ENCODE peak calls at places on chromosomes 3 and 15, in nine cellular contexts. K is body of pancreas, B is Peyer's patch, M is heart left ventricle, V is right lobe of liver, Y is ovary, H is upper lobe of left lung, R is transverse colon, N is endothelial cell of umbilical vein. G is an unnamed sample.

GRCh38 chr15:101084801-101085200 is 165.6 kb downstream of the LRRK1 start:
- DNase-seq in M (no peak), V (no peak), K (no peak), R (no peak), Y (peak), B (no peak), N (no peak), H (no peak), G (no peak)

GRCh38 chr15:80151148-80151547 is 1.7 kb upstream of the FAH start:
- DNase-seq in H (no peak), M (no peak), Y (no peak), V (no peak), N (no peak), R (no peak), B (no peak), K (no peak), G (peak)

GRCh38 chr3:133717424-133717823 is 28.8 kb upstream of the TF start:
- DNase-seq in H (no peak), B (no peak), K (no peak), Y (no peak), M (no peak), V (no peak), R (no peak), N (no peak), G (no peak)

GRCh38 chr3:133463441-133463860 is 63.6 kb downstream of the BFSP2 start:
- DNase-seq in H (no peak), Y (no peak), R (no peak), V (no peak), N (no peak), K (no peak), B (no peak), M (no peak), G (no peak)

GRCh38 chr3:31979006-31979697 is 1.9 kb downstream of the OSBPL10 start:
- DNase-seq in R (no peak), H (no peak), N (peak), M (no peak), B (no peak), K (no peak), Y (no peak), V (no peak), G (no peak)

GRCh38 chr3:27573780-27574437 is 89.7 kb upstream of the SLC4A7 start:
- DNase-seq in Y (no peak), V (no peak), B (no peak), H (no peak), K (no peak), N (no peak), R (no peak), M (no peak), G (no peak)

GRCh38 chr15:37517506-37517905 is 416.9 kb upstream of the TMCO5A start:
- DNase-seq in Y (no peak), M (no peak), V (no peak), B (no peak), N (no peak), H (no peak), R (no peak), K (no peak), G (no peak)

GRCh38 chr15:73317651-73318462 is 50.9 kb downstream of the HCN4 start:
- DNase-seq in Y (peak), N (no peak), K (no peak), H (no peak), R (no peak), M (no peak), V (peak), B (no peak), G (no peak)

GRCh38 chr3:13221491-13221890 is 148.3 kb upstream of the IQSEC1 start:
- DNase-seq in B (no peak), N (no peak), Y (no peak), K (no peak), H (peak), M (no peak), V (no peak), R (no peak), G (no peak)

GRCh38 chr3:128367221-128367620 is 99.5 kb downstream of the DNAJB8 start:
- DNase-seq in Y (no peak), N (no peak), M (no peak), R (no peak), H (no peak), B (no peak), K (no peak), V (no peak), G (no peak)

GRCh38 chr3:20669675-20670074 is 483.7 kb upstream of the SGO1 start:
- DNase-seq in K (no peak), B (no peak), Y (no peak), M (no peak), V (no peak), N (no peak), R (no peak), H (no peak), G (no peak)

GRCh38 chr15:88697276-88697675 is 58.5 kb downstream of the ISG20 start:
- DNase-seq in H (no peak), B (no peak), Y (no peak), N (no peak), V (no peak), M (no peak), R (no peak), K (no peak), G (no peak)

DNA sequence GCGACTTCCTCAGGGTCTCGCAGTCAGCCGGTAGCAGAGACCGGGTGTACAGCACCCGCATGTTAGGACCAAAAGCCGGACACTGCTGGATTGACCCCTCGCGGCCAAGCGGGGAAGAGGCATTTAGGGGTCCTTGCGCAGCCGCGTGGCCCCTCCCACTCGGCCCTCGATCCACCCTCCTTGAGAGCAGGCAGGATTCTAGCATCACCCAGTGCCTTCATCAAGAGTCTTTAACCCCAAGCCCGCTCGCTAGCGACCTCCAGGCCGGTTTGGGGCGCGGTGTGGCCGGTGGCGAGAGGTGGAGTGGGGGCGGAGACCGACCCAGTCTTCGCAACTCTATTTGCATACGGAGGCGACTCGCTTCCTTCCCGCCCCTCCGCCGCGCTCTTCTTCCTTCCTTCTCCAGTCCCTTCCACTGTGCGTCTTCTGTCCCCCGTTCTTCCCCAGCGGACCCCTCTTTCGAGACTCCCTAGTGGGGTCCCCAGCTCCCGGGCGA is at the start of gene ST6GAL1:
- DNase-seq in K (peak), H (peak), M (peak), Y (peak), N (peak), B (peak), R (peak), V (peak), G (peak)
- TF ChIP-seq POLR2A in K (no peak), H (no peak), M (no peak), Y (no peak), N (peak), B (no peak), R (peak), V (no peak), G (no peak)

GRCh38 chr3:61932499-61932898 is 371.1 kb downstream of the PTPRG start:
- DNase-seq in N (no peak), H (no peak), K (no peak), M (no peak), Y (no peak), V (no peak), B (no peak), R (no peak), G (no peak)
- TF ChIP-seq CTCF in N (no peak), H (no peak), K (no peak), M (no peak), Y (no peak), V (no peak), B (no peak), R (no peak), G (no peak)

GRCh38 chr15:92879949-92880725 is 20.0 kb upstream of the CHD2 start:
- DNase-seq in N (no peak), M (no peak), Y (no peak), B (no peak), V (no peak), K (no peak), H (no peak), R (no peak), G (no peak)

GRCh38 chr15:92882697-92883642 is 17.2 kb upstream of the CHD2 start:
- DNase-seq in R (no peak), K (peak), Y (peak), H (peak), M (peak), V (peak), N (no peak), B (peak), G (no peak)

GRCh38 chr15:92881570-92881837 is 18.6 kb upstream of the CHD2 start:
- DNase-seq in R (no peak), K (no peak), B (no peak), N (no peak), V (no peak), M (no peak), Y (no peak), H (no peak), G (no peak)

GRCh38 chr15:92881838-92882696 is 18.1 kb upstream of the CHD2 start:
- DNase-seq in M (peak), R (peak), K (peak), B (peak), V (peak), H (peak), Y (peak), N (peak), G (peak)

DNA sequence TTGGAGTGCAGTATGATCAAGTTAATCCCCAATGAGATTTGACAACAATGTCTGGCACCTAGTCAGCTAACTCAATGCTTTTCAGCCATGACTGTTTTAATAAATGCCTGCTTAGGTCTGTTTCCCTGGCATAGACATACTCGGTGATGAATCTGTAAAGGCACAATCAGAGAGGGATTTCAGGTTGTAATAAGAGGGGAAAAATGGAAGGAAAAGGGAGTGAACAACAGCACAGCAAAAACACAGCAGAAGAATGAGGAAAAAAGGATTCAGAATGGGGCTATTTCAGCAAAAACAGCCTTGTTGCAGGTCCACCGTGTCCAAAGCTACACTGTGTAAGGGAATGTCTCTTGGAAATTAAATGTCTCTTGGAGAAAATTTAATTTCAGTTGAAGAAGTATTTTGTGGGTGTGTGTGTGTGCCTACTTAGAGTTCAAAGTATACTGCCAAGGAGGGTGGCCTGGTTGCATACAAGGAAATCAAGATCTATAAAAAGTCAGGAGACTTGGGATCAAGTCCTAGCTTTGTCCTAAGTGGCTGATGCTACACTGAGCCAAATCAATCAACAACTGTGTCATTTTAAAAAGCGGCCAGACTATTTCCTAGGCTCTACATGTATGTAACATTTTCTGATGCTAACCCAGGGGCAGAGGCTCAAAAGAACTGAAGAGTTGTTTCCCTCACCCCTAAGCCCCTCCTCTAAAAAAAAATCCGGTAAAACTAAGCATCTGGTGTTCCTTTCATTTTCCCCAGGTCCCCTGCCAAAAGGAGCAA is 19.1 kb upstream of the CHD2 start:
- DNase-seq in M (no peak), B (no peak), R (no peak), K (peak), V (no peak), H (no peak), Y (no peak), N (no peak), G (no peak)
- H3K4me3 ChIP-seq in M (peak), B (no peak), R (no peak), K (no peak), V (peak), H (peak), Y (peak), N (no peak), G (no peak)

DNA sequence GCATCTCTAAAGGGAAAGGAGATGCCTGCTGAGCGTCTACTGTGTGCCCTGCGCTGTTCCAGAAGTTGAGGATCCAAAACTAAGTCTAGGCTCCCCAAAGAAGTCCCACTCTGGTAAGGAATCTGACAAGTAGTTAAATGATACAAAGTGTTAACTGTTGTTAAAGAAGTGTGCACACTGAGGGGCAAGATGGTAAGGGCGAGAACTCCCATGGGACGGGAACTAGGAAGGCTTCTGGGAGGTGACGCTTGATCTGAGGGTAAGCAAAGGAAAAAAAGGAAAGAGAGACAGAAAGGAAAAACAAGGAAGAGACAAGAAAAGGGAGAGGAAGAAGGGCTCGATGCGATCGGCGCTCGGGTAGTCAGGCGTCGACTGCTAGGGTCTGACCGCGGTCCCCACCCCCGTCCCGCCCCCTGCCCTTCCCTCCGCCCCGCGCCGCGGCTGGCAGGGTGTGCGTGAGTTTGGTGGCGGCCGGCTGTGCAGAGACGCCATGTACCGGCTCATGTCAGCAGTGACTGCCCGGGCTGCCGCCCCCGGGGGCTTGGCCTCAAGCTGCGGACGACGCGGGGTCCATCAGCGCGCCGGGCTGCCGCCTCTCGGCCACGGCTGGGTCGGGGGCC is at the start of gene LACTB:
- DNase-seq in M (peak), Y (peak), K (peak), B (peak), R (peak), V (peak), H (peak), N (peak), G (peak)
- TF ChIP-seq POLR2A in M (no peak), Y (peak), K (peak), B (peak), R (peak), V (peak), H (peak), N (peak), G (no peak)

GRCh38 chr15:62208367-62208766 is 43.3 kb upstream of the C2CD4B start:
- DNase-seq in H (no peak), M (no peak), K (no peak), R (no peak), N (no peak), V (no peak), B (no peak), Y (no peak), G (no peak)

GRCh38 chr15:62211348-62211747 is 46.3 kb upstream of the C2CD4B start:
- DNase-seq in H (no peak), N (no peak), Y (no peak), K (no peak), B (no peak), R (no peak), M (no peak), V (no peak), G (no peak)

GRCh38 chr15:62209322-62209721 is 44.2 kb upstream of the C2CD4B start:
- DNase-seq in H (no peak), M (no peak), K (peak), Y (no peak), R (peak), V (no peak), B (no peak), N (no peak), G (peak)

GRCh38 chr15:62209821-62210220 is 44.7 kb upstream of the C2CD4B start:
- DNase-seq in R (peak), V (no peak), N (no peak), K (peak), Y (no peak), H (no peak), B (no peak), M (no peak), G (no peak)

DNA sequence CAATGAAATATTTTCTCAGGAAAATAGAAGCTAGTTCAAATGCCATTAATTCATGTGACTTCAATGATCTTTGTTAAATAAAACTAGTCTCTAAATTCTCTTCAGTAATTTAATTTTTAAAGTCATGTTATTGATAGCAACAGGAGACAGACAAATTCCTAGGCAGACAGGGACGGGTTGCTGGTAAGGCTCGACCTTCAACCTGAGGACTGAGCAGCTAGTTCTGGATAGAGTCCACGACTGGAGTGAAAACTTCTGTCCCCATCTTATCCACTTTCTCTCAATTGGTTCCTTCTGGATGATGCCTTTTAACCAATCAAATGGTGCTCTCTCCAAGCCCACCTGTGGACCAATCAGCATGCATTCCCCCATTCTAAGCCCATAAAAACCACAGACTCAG is 43.8 kb upstream of the C2CD4B start:
- DNase-seq in B (no peak), H (no peak), R (no peak), K (no peak), V (no peak), N (no peak), Y (no peak), M (no peak), G (no peak)
- TF ChIP-seq CTCF in B (no peak), H (no peak), R (no peak), K (no peak), V (no peak), N (no peak), Y (no peak), M (no peak), G (no peak)

DNA sequence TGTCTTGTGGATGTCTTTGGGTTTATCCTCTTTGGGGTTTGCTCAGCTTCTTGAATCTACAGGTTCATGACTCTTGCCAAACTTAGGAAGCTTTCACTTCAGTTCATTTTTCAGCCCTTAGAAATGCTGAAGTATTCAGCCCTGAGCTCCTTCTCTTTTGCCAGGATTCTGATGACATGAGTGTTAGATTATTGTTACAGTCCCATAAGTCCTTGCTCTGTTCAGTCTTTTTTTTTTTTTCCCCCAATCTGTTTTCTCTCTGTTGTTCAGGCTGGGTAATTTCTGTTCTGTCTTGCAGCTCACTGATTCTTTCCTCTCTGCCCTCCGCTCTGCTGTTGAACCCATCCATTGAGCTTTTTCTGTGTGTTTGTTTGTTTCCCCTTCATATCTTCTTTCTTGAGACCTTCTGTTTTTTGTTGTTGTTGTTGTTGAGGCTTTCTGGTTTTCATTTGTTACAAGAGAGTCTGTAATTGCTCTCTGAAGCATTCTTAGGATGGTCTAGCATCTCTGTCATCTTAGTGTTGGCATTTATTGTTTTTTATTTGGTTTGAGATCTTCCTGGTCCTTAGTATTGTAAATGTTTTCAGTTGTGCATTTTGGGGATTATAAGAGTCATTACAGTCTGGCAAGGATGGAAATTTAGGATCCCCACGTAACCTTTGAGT is 18.4 kb downstream of the LRCH3 start:
- DNase-seq in M (no peak), K (no peak), V (no peak), Y (no peak), H (no peak), B (no peak), N (no peak), R (no peak), G (no peak)
- H3K4me3 ChIP-seq in M (peak), K (no peak), V (no peak), Y (no peak), H (no peak), B (no peak), N (no peak), R (no peak), G (no peak)

GRCh38 chr3:45746182-45746973 is 50.0 kb downstream of the SLC6A20 start:
- DNase-seq in N (no peak), M (no peak), Y (no peak), B (no peak), R (no peak), V (no peak), H (peak), K (no peak), G (no peak)
- TF ChIP-seq POLR2A in N (no peak), M (no peak), Y (no peak), B (no peak), R (no peak), V (no peak), H (no peak), K (no peak), G (no peak)

DNA sequence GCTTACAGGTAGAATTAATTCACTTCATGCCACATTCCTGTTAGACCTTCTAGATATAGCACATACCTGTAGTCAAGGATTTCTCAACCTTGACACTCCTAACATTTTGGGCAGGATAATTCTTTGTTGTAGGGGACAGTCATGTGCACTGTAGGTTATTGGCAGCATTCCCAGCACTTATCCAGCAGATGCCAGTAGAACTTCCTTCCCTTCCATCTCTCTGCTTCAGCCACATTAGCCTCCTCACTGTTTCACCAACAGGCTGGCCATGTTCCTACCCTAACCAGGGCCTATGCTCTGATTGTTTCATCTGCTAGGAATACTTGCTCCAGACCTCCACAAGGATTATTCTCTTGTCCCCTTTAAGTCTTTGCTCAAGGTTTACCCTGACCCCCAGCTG is 68.0 kb upstream of the STAC start:
- DNase-seq in V (no peak), K (no peak), N (no peak), R (no peak), B (no peak), M (no peak), Y (no peak), H (no peak), G (no peak)
- TF ChIP-seq CTCF in V (no peak), K (no peak), N (no peak), R (no peak), B (no peak), M (no peak), Y (no peak), H (no peak), G (no peak)